ENCODE peak calls at places on chromosomes 7 and 10, in nine cellular contexts. D is mucosa of gallbladder; G is COLO829; K is T-helper 2 cell; N is CD4-positive, alpha-beta T cell; I is HFF-Myc; B is DMS53; L is NCI-H1105; A is activated CD8-positive, alpha-beta memory T cell treated with anti-CD3 and anti-CD28 coated beads for 1 hour. M is an unnamed sample.

GRCh38 chr10:31618541-31619291 is 299.7 kb downstream of the ZEB1 start:
- DNase-seq in A (no peak), I (no peak), N (no peak), L (no peak), B (no peak), G (no peak), D (no peak), K (no peak), M (peak; percentile 63)

GRCh38 chr10:11515596-11516418 is 95.6 kb downstream of the USP6NL start:
- DNase-seq in D (peak; percentile 38), A (no peak), N (peak; percentile 21), I (peak; percentile 20), G (peak; percentile 42), B (peak; percentile 87), L (no peak), K (peak; percentile 18), M (no peak)

GRCh38 chr7:151255390-151255789 is 6.9 kb upstream of the SMARCD3 start:
- DNase-seq in D (no peak), N (no peak), L (no peak), G (no peak), K (no peak), A (no peak), B (no peak), I (no peak), M (no peak)

GRCh38 chr7:29274156-29275017 is 79.8 kb downstream of the CHN2 start:
- DNase-seq in G (no peak), B (no peak), D (no peak), I (no peak), N (no peak), A (no peak), L (no peak), K (no peak), M (no peak)

GRCh38 chr10:22992075-22992474 is 64.2 kb downstream of the ARMC3 start:
- DNase-seq in B (peak; percentile 45), N (peak; percentile 3), G (no peak), A (no peak), I (no peak), L (no peak), K (no peak), D (no peak), M (no peak)

GRCh38 chr7:18117482-18117881 is 89.8 kb upstream of the PRPS1L1 start:
- DNase-seq in B (no peak), K (no peak), L (no peak), A (no peak), G (no peak), D (no peak), I (no peak), N (no peak), M (no peak)

GRCh38 chr7:152145853-152146466 is 120.5 kb downstream of the GALNT11 start:
- DNase-seq in I (peak; percentile 9), K (no peak), D (no peak), B (peak; percentile 68), L (no peak), N (peak; percentile 28), G (no peak), A (no peak), M (no peak)

GRCh38 chr7:135899458-135899857 is 77.7 kb downstream of the MTPN start:
- DNase-seq in G (no peak), L (no peak), D (no peak), K (no peak), N (no peak), A (no peak), B (no peak), I (no peak), M (no peak)

GRCh38 chr10:129939416-129940275 is 24.4 kb downstream of the EBF3 start:
- DNase-seq in A (no peak), B (no peak), L (no peak), G (no peak), K (no peak), D (no peak), N (no peak), I (no peak), M (no peak)

GRCh38 chr10:76736848-76737495 is 900.6 kb downstream of the KCNMA1 start:
- DNase-seq in B (no peak), N (no peak), D (no peak), G (no peak), K (no peak), A (no peak), I (no peak), L (no peak), M (no peak)